ENCODE peak calls at places on chromosome 13, in ten cellular contexts. V is activated CD8-positive, alpha-beta T cell treated with anti-CD3 and anti-CD28 coated beads for 36 hours; H is tibial artery; Z is GM10248; A is glutamatergic neuron; S is mammary epithelial cell; N is lower lobe of right lung; X is heart left ventricle; K is vagina; L is HFF-Myc. G is an unnamed sample.

GRCh38 chr13:56561327-56561726 is 579.4 kb upstream of the PRR20A start:
- DNase-seq in V (no peak), H (no peak), Z (no peak), A (no peak), S (no peak), N (no peak), X (no peak), K (no peak), L (no peak), G (peak; percentile 33)

GRCh38 chr13:37526710-37527446 is 71.7 kb downstream of the POSTN start:
- DNase-seq in V (no peak), H (no peak), Z (no peak), A (no peak), S (no peak), N (no peak), X (no peak), K (no peak), L (no peak), G (no peak)

GRCh38 chr13:42048625-42049453 is at the start of gene DGKH:
- DNase-seq in V (peak; percentile 59), H (peak; percentile 78), Z (peak; percentile 83), A (peak; percentile 74), S (peak; percentile 80), N (peak; percentile 82), X (peak; percentile 88), K (no peak), L (no peak), G (peak; percentile 59)

GRCh38 chr13:20192470-20193141 is at the start of gene GJB2:
- DNase-seq in V (no peak), H (no peak), Z (no peak), A (no peak), S (peak; percentile 32), N (no peak), X (no peak), K (no peak), L (no peak), G (no peak)

GRCh38 chr13:101552797-101553196 is 100.3 kb downstream of the ITGBL1 start:
- DNase-seq in V (no peak), H (no peak), Z (no peak), A (no peak), S (peak; percentile 25), N (no peak), X (no peak), K (no peak), L (no peak), G (peak; percentile 26)

GRCh38 chr13:97367016-97367415 is 67.0 kb upstream of the RAP2A start:
- DNase-seq in V (no peak), H (no peak), Z (no peak), A (no peak), S (no peak), N (no peak), X (no peak), K (no peak), L (peak; percentile 52), G (no peak)

GRCh38 chr13:51363625-51364024 is 24.1 kb downstream of the SERPINE3 start:
- DNase-seq in V (no peak), H (no peak), Z (no peak), A (no peak), S (no peak), N (no peak), X (no peak), K (no peak), L (no peak), G (no peak)

GRCh38 chr13:28636677-28637317 is 22.1 kb upstream of the POMP start:
- DNase-seq in V (peak; percentile 81), H (peak; percentile 33), Z (peak; percentile 50), A (peak; percentile 53), S (peak; percentile 36), N (peak; percentile 50), X (peak; percentile 39), K (no peak), L (peak; percentile 57), G (peak; percentile 66)

GRCh38 chr13:49498211-49498610 is 2.5 kb downstream of the PHF11 start:
- DNase-seq in V (no peak), H (no peak), Z (no peak), A (no peak), S (no peak), N (no peak), X (no peak), K (no peak), L (no peak), G (no peak)

GRCh38 chr13:35697281-35697680 is 220.8 kb upstream of the MAB21L1 start:
- DNase-seq in V (no peak), H (no peak), Z (no peak), A (no peak), S (no peak), N (no peak), X (no peak), K (no peak), L (no peak), G (no peak)

GRCh38 chr13:46622918-46623256 is 69.9 kb downstream of the LRCH1 start:
- DNase-seq in V (no peak), H (peak; percentile 65), Z (no peak), A (peak; percentile 46), S (peak; percentile 53), N (no peak), X (peak; percentile 43), K (no peak), L (peak; percentile 72), G (no peak)

GRCh38 chr13:93080587-93080986 is 146.0 kb upstream of the GPC6 start:
- DNase-seq in V (no peak), H (no peak), Z (no peak), A (no peak), S (peak; percentile 70), N (no peak), X (no peak), K (no peak), L (no peak), G (peak; percentile 33)

GRCh38 chr13:33446821-33447481 is 161.4 kb upstream of the STARD13 start:
- DNase-seq in V (no peak), H (no peak), Z (no peak), A (no peak), S (peak; percentile 62), N (peak; percentile 53), X (no peak), K (no peak), L (peak; percentile 49), G (peak; percentile 53)

GRCh38 chr13:103036268-103036667 is 29.9 kb downstream of the SLC10A2 start:
- DNase-seq in V (no peak), H (no peak), Z (no peak), A (no peak), S (no peak), N (no peak), X (no peak), K (no peak), L (no peak), G (no peak)
- TF ChIP-seq CTCF in V (no peak), H (no peak), Z (no peak), A (no peak), S (no peak), N (no peak), X (no peak), K (no peak), L (no peak), G (no peak)

DNA sequence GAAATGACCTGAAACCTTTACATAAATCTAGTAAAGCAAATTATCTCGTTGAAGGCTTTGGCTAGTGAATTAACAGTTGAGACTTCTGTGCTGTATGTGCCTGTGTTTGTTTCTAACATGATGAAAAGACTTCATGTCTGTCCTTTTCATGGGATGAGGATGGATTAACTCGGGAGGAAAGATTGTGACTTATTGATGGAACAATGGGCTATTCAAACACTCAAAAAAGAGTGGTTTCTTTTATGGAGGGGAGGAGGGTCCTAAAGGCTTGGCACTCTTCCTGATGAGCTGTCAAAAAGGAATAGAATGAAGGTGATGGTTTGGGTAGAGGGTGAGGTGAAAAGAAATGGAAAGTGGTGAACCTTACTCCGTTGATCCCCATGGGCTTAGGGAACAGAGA is 44.5 kb upstream of the FRY start:
- DNase-seq in V (no peak), H (no peak), Z (no peak), A (no peak), S (no peak), N (no peak), X (no peak), K (no peak), L (no peak), G (no peak)
- TF ChIP-seq CTCF in V (no peak), H (no peak), Z (no peak), A (no peak), S (no peak), N (no peak), X (no peak), K (no peak), L (no peak), G (no peak)

DNA sequence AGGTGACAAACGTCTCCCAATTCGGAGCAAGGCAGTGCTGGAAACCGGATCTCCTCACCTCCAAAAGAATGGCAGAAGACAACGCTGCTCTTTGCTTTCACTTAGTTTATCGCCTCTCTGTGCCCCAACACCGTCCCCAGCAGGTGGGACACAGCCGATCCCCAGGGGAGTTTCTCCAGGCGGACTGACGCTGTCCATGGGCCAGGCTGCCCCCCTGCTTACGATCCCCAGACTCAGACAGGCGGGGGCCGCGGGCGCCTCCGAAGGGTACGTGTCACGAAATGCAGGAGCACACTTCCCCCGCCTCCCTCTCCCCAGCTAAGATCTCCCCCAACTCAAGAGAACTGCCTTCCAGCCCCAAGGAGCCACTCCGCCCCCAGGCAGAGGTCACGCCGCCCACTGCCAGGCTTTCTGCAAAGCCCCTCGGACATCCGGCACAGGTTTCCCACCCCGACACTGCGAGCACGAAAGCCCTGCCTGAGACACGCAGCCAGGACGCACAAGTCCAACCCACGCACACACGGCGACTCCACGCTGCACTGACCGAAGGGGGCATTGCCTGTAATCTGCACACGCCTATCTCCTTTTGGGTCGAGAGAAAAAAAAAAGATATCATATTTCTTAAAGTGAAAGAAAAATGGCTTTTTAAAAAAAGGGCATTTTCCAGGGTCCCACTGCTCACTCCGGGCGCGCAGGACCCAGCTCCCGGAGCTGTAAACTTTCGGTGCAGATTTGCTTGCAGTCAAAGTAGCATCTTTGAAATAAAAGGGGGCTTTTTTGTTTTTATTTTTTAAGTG is 1.9 kb downstream of the SPRY2 start:
- DNase-seq in V (peak; percentile 54), H (peak; percentile 83), Z (peak; percentile 40), A (peak; percentile 65), S (peak; percentile 71), N (peak; percentile 86), X (peak; percentile 80), K (no peak), L (no peak), G (peak; percentile 55)
- TF ChIP-seq CTCF in V (no peak), H (peak; percentile 8), Z (peak; percentile 27), A (no peak), S (no peak), N (peak; percentile 28), X (peak; percentile 25), K (peak; percentile 22), L (peak; percentile 14), G (peak; percentile 5)

DNA sequence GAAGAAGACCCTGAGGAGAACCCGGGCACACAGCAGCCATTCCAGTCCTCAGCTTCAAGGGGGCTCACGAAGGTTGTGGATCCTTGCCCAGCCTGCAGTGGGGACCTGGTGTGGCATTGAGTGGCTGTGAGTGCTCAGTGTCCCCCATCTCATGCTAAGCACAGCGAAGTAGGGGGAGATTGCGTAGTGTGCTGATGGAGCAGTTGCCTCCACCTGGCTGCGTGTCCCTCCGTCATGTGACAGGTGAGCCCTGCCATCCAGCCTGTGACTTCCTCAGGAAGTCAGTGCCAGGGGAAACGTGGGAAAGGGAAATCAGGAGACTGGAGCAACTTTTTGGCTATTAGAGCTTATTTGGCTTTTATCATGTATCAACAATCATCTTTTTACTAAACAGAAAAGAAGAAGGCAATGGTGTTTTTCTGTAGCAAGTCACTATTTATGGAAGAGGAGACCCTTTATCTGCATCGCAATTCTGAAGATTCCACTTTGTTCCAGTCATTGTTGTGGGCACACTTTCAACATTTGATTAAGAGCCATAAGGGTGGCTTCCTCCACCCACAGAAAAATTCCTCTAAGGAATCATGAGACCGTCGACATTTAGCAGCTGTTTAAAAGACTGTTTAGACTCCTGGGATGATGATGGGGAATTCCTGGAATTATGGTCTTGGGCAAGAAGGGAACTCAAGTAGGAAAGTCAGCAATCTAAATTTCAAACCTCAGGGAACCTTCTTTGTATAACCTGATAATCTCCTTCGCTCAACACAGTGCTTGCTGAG is 126.8 kb upstream of the SPATA13 start:
- DNase-seq in V (no peak), H (no peak), Z (no peak), A (no peak), S (no peak), N (no peak), X (no peak), K (no peak), L (peak; percentile 16), G (no peak)
- TF ChIP-seq CTCF in V (no peak), H (no peak), Z (no peak), A (no peak), S (no peak), N (no peak), X (no peak), K (no peak), L (no peak), G (no peak)

G was measured in bronchial epithelial cell.